ENCODE peak calls at places on chromosomes 16 and 17, in eight cellular contexts. X, F, K, B, C, Y, A and J are unnamed samples.

GRCh38 chr17:45248132-45248936 is 13.6 kb downstream of the SPATA32 start:
- DNase-seq in X (peak; percentile 83), F (no peak), K (no peak), B (no peak), C (no peak), Y (no peak), A (peak; percentile 79), J (peak; percentile 83)

GRCh38 chr17:13704333-13704732 is 102.6 kb upstream of the HS3ST3A1 start:
- DNase-seq in X (peak; percentile 75), F (no peak), K (no peak), B (no peak), C (peak; percentile 35), Y (no peak), A (no peak), J (no peak)

GRCh38 chr16:24855678-24856077 is 9.9 kb downstream of the SLC5A11 start:
- DNase-seq in X (peak; percentile 78), F (no peak), K (no peak), B (no peak), C (no peak), Y (no peak), A (no peak), J (peak; percentile 57)

GRCh38 chr17:7177954-7178477 is 1.2 kb downstream of the ASGR1 start:
- DNase-seq in X (peak; percentile 4), F (peak; percentile 25), K (no peak), B (no peak), C (peak; percentile 62), Y (no peak), A (no peak), J (peak; percentile 21)

GRCh38 chr16:87314990-87315420 is 2.2 kb downstream of the C16orf95 start:
- DNase-seq in X (no peak), F (no peak), K (peak; percentile 14), B (no peak), C (no peak), Y (no peak), A (no peak), J (no peak)

GRCh38 chr17:58046230-58047094 is 36.8 kb upstream of the DYNLL2 start:
- DNase-seq in X (no peak), F (no peak), K (no peak), B (peak; percentile 51), C (no peak), Y (no peak), A (no peak), J (no peak)

GRCh38 chr17:75039238-75039637 is 7.5 kb downstream of the ATP5PD start:
- DNase-seq in X (no peak), F (no peak), K (no peak), B (no peak), C (no peak), Y (no peak), A (no peak), J (no peak)

GRCh38 chr16:49014300-49015188 is 267.1 kb downstream of the CBLN1 start:
- DNase-seq in X (no peak), F (no peak), K (no peak), B (no peak), C (no peak), Y (no peak), A (no peak), J (no peak)

GRCh38 chr16:46569231-46569735 is 51.9 kb downstream of the SHCBP1 start:
- DNase-seq in X (no peak), F (no peak), K (no peak), B (no peak), C (no peak), Y (no peak), A (no peak), J (no peak)

GRCh38 chr17:33667052-33667509 is 374.0 kb upstream of the ASIC2 start:
- DNase-seq in X (peak; percentile 16), F (no peak), K (no peak), B (no peak), C (no peak), Y (peak; percentile 59), A (peak; percentile 3), J (peak; percentile 33)

GRCh38 chr17:72446525-72447250 is 325.9 kb downstream of the SOX9 start:
- DNase-seq in X (no peak), F (no peak), K (no peak), B (no peak), C (peak; percentile 36), Y (no peak), A (no peak), J (peak; percentile 87)
- H3K4me3 ChIP-seq in X (no peak overlapping the region), F (no peak overlapping the region), K (no peak overlapping the region), B (no peak overlapping the region), C (no peak overlapping the region), Y (no peak overlapping the region), A (no peak overlapping the region), J (no peak overlapping the region)

DNA sequence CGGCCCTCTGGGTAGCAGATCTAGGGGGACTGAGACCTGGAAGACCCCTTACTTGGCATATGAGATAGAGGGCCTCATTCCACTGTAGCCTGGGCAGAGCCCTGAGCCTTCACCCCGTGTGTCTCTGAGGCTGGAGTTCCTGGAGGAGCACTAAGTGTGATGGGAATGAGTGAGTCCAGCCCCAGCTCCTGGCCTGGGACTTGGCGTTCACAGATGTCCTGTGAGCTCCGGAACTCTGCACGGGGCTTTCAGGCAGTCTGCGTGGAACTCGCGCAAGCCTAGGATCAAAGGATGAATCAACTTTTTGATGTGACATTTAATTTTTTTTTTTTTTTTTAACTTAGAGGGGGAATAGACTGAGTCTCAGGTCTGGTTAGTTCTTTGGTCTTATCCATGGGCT is 1.8 kb downstream of the NKD1 start:
- DNase-seq in X (no peak), F (no peak), K (no peak), B (no peak), C (no peak), Y (no peak), A (no peak), J (no peak)
- H3K4me3 ChIP-seq in X (no peak overlapping the region), F (no peak overlapping the region), K (no peak overlapping the region), B (no peak overlapping the region), C (no peak overlapping the region), Y (no peak overlapping the region), A (no peak overlapping the region), J (no peak overlapping the region)

DNA sequence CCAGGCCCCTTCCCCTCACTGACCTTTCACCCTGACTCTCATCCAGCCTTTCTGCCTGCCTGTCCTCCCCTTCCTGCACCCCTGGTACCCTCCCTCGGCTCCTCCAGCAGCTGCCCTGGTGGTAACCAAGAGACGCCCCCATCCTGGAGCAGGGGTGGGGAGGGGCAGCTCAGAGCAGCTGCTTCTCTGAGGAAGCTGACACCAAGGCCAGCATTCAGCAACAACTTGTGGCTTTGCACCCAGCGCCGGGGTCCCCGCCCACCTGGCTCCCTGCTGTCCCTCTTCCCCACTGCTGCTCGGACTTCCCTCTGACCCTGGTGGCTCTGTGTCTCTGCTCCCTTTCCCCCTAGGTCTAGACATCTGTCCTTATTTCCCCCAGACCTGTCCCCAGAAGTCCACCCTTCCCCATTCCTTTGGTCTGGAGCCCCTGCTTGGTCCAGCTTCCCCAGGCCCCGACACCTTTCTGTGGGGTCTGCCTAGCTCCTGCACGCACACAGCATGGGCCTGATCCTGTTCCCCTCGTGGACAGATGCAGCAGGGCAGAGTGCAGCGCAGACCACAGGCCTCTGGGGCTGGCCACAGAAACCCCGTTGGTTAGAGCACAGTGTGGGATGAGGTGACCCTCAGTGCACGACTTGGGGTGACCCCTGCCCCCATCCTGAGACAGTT is 1.2 kb upstream of the ATP2A1 start:
- DNase-seq in X (no peak), F (no peak), K (no peak), B (no peak), C (no peak), Y (no peak), A (no peak), J (no peak)
- H3K4me3 ChIP-seq in X (no peak overlapping the region), F (no peak overlapping the region), K (no peak overlapping the region), B (no peak overlapping the region), C (no peak overlapping the region), Y (no peak overlapping the region), A (no peak overlapping the region), J (no peak overlapping the region)

GRCh38 chr17:38600906-38601305 is 4.8 kb downstream of the SRCIN1 start:
- DNase-seq in X (no peak), F (no peak), K (no peak), B (no peak), C (no peak), Y (no peak), A (no peak), J (no peak)
- H3K4me3 ChIP-seq in X (no peak overlapping the region), F (no peak overlapping the region), K (no peak overlapping the region), B (no peak overlapping the region), C (no peak overlapping the region), Y (no peak overlapping the region), A (no peak overlapping the region), J (no peak overlapping the region)

GRCh38 chr17:76271669-76272540 is 6.8 kb downstream of the UBALD2 start:
- DNase-seq in X (no peak), F (peak; percentile 22), K (peak; percentile 76), B (peak; percentile 50), C (peak; percentile 41), Y (no peak), A (peak; percentile 66), J (peak; percentile 59)
- H3K4me3 ChIP-seq in X (no peak overlapping the region), F (no peak overlapping the region), K (peak overlapping the region; percentile 31), B (no peak overlapping the region), C (peak overlapping the region; percentile 41), Y (no peak overlapping the region), A (peak overlapping the region; percentile 59), J (peak overlapping the region; percentile 14)

GRCh38 chr17:79952265-79952877 is 83.3 kb downstream of the TBC1D16 start:
- DNase-seq in X (no peak), F (no peak), K (peak; percentile 23), B (peak; percentile 9), C (no peak), Y (no peak), A (no peak), J (no peak)

GRCh38 chr17:79953335-79953734 is 82.3 kb downstream of the TBC1D16 start:
- DNase-seq in X (no peak), F (no peak), K (peak; percentile 9), B (no peak), C (no peak), Y (no peak), A (no peak), J (no peak)

GRCh38 chr17:79951361-79952264 is 84.1 kb downstream of the TBC1D16 start:
- DNase-seq in X (no peak), F (peak; percentile 85), K (peak; percentile 69), B (peak; percentile 62), C (peak; percentile 96), Y (no peak), A (no peak), J (peak; percentile 58)

GRCh38 chr17:79954281-79955166 is 81.1 kb downstream of the TBC1D16 start:
- DNase-seq in X (no peak), F (no peak), K (peak; percentile 9), B (no peak), C (no peak), Y (no peak), A (no peak), J (no peak)

DNA sequence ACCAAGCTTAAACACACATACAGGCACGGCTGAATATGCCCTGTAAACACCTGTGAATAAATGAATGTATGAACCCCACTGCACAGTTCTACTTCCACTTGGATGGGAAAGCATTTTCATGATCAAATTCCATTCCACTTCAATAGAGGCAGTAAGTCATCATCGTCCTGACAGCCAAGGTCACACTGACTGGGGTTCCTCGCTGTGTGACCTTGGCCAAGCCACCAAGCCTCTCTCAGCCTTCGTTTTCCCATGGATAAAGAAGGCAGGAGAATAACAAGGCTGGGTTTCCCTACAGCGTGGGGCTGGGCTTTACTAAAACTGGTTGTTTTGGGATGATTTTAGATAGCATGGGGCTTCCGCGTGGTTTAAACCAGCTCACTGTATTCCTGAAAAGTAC is 82.8 kb downstream of the TBC1D16 start:
- DNase-seq in X (no peak), F (no peak), K (peak; percentile 32), B (peak; percentile 2), C (no peak), Y (no peak), A (no peak), J (no peak)
- H3K4me3 ChIP-seq in X (no peak overlapping the region), F (no peak overlapping the region), K (no peak overlapping the region), B (no peak overlapping the region), C (no peak overlapping the region), Y (no peak overlapping the region), A (no peak overlapping the region), J (no peak overlapping the region)

GRCh38 chr17:47257651-47258339 is 4.2 kb downstream of the ITGB3 start:
- DNase-seq in X (peak; percentile 88), F (peak; percentile 75), K (no peak), B (no peak), C (peak; percentile 64), Y (no peak), A (no peak), J (no peak)
- H3K4me3 ChIP-seq in X (peak overlapping the region; percentile 5), F (no peak overlapping the region), K (no peak overlapping the region), B (no peak overlapping the region), C (peak overlapping the region; percentile 95), Y (no peak overlapping the region), A (no peak overlapping the region), J (no peak overlapping the region)